ENCODE peak calls at places on chromosomes 6 and 20, in seven cellular contexts. V is adrenal gland, Z is NCI-H2171 treated with DMSO at 0.1 percent for 48 hours, W is OCI-M1, F is T-helper 1 cell, X is AG09309, N is fibroblast of pulmonary artery. I is an unnamed sample.

GRCh38 chr6:45710304-45710821 is 305.3 kb downstream of the CLIC5 start:
- DNase-seq in V (no peak), Z (no peak), W (peak; percentile 73), F (no peak), X (no peak), N (peak; percentile 56), I (no peak)

GRCh38 chr6:83536034-83536646 is 23.8 kb downstream of the PRSS35 start:
- DNase-seq in V (peak; percentile 87), Z (peak; percentile 17), W (peak; percentile 67), F (no peak), X (no peak), N (peak; percentile 69), I (peak; percentile 82)

GRCh38 chr6:38307730-38308129 is 332.0 kb downstream of the BTBD9 start:
- DNase-seq in V (no peak), Z (no peak), W (no peak), F (no peak), X (no peak), N (no peak), I (peak; percentile 65)

GRCh38 chr20:47360489-47361267 is 4.2 kb upstream of the ZMYND8 start:
- DNase-seq in V (peak; percentile 94), Z (peak; percentile 99), W (peak; percentile 99), F (no peak), X (peak; percentile 59), N (peak; percentile 96), I (peak; percentile 77)

GRCh38 chr6:156848533-156848932 is 71.4 kb downstream of the ARID1B start:
- DNase-seq in V (peak; percentile 47), Z (peak; percentile 44), W (peak; percentile 73), F (no peak), X (no peak), N (peak; percentile 60), I (no peak)

GRCh38 chr6:93940381-93940780 is 521.0 kb upstream of the EPHA7 start:
- DNase-seq in V (no peak), Z (no peak), W (no peak), F (no peak), X (no peak), N (no peak), I (no peak)

GRCh38 chr20:58810879-58811250 is 39.8 kb downstream of the GNAS-AS1 start:
- DNase-seq in V (no peak), Z (no peak), W (no peak), F (no peak), X (no peak), N (no peak), I (no peak)

GRCh38 chr20:21515300-21516179 is 1.7 kb upstream of the NKX2-2 start:
- DNase-seq in V (no peak), Z (no peak), W (no peak), F (no peak), X (no peak), N (no peak), I (no peak)

GRCh38 chr20:44643596-44644383 is 7.7 kb downstream of the ADA start:
- DNase-seq in V (peak; percentile 77), Z (no peak), W (peak; percentile 6), F (peak; percentile 63), X (peak; percentile 10), N (peak; percentile 95), I (no peak)

GRCh38 chr6:4637691-4638433 is 138.3 kb upstream of the CDYL start:
- DNase-seq in V (no peak), Z (no peak), W (peak; percentile 46), F (no peak), X (peak; percentile 27), N (peak; percentile 76), I (no peak)

GRCh38 chr6:56746767-56747504 is 104.2 kb upstream of the DST start:
- DNase-seq in V (no peak), Z (peak; percentile 68), W (no peak), F (no peak), X (no peak), N (no peak), I (no peak)

GRCh38 chr6:163900570-163900969 is 486.1 kb downstream of the QKI start:
- DNase-seq in V (no peak), Z (no peak), W (no peak), F (no peak), X (peak; percentile 29), N (peak; percentile 6), I (no peak)

GRCh38 chr6:149031545-149032317 is 284.9 kb downstream of the UST start:
- DNase-seq in V (peak; percentile 86), Z (no peak), W (no peak), F (no peak), X (no peak), N (peak; percentile 88), I (no peak)

GRCh38 chr6:100719883-100720682 is 161.0 kb downstream of the ASCC3 start:
- DNase-seq in V (no peak), Z (peak; percentile 22), W (peak; percentile 90), F (no peak), X (no peak), N (peak; percentile 69), I (peak; percentile 66)

GRCh38 chr20:17844549-17845298 is 123.9 kb downstream of the SNX5 start:
- DNase-seq in V (no peak), Z (no peak), W (no peak), F (no peak), X (no peak), N (no peak), I (no peak)

GRCh38 chr6:52221302-52221701 is 23.0 kb downstream of the IL17F start:
- DNase-seq in V (no peak), Z (no peak), W (peak; percentile 97), F (no peak), X (no peak), N (no peak), I (no peak)

GRCh38 chr20:889932-890463 is 26.1 kb downstream of the ANGPT4 start:
- DNase-seq in V (no peak), Z (no peak), W (no peak), F (no peak), X (no peak), N (no peak), I (no peak)

GRCh38 chr20:2693286-2693995 is 861 bp downstream of the EBF4 start:
- DNase-seq in V (no peak), Z (peak; percentile 51), W (no peak), F (peak; percentile 55), X (no peak), N (peak; percentile 4), I (no peak)

GRCh38 chr6:89084954-89085353 is 4.4 kb downstream of the PNRC1 start:
- DNase-seq in V (no peak), Z (no peak), W (no peak), F (no peak), X (no peak), N (peak; percentile 43), I (no peak)

GRCh38 chr20:1802385-1803215 is 92.6 kb upstream of the SIRPA start:
- DNase-seq in V (peak; percentile 73), Z (peak; percentile 80), W (peak; percentile 74), F (no peak), X (no peak), N (peak; percentile 71), I (peak; percentile 83)

GRCh38 chr6:75203721-75204120 is 2.1 kb downstream of the COL12A1 start:
- DNase-seq in V (no peak), Z (no peak), W (no peak), F (no peak), X (no peak), N (peak; percentile 49), I (no peak)

GRCh38 chr6:1280666-1281300 is 31.1 kb upstream of the FOXQ1 start:
- DNase-seq in V (no peak), Z (no peak), W (no peak), F (no peak), X (no peak), N (no peak), I (no peak)

GRCh38 chr6:127343753-127344659 is 597 bp upstream of the ECHDC1 start:
- DNase-seq in V (no peak), Z (peak; percentile 57), W (peak; percentile 83), F (no peak), X (no peak), N (peak; percentile 45), I (peak; percentile 56)